ENCODE peak calls at places on chromosomes 7 and 10, in ten cellular contexts. One of them, this sample, is unnamed.

GRCh38 chr7:139798892-139799291 is 21.1 kb upstream of the HIPK2 start:
- DNase-seq in posterior cingulate gyrus: no peak
- DNase-seq in stimulated activated CD8-positive, alpha-beta memory T cell treated with anti-CD3 and anti-CD28 coated beads, Interleukin-7, amount 100 ng/mL, for 24 hours: no peak
- DNase-seq in cardiac muscle cell: no peak
- DNase-seq in GM06990: no peak
- DNase-seq in activated CD8-positive, alpha-beta memory T cell treated with anti-CD3 and anti-CD28 coated beads, Interleukin-2, amount 50 U/mL, for 4 hours: no peak
- DNase-seq in left ventricle myocardium inferior: no peak
- DNase-seq in CD8-positive, alpha-beta memory T cell: no peak
- DNase-seq in fibroblast of lung: no peak
- DNase-seq in activated naive CD4-positive, alpha-beta T cell treated with Interleukin-2 at 50 U/mL for 16 hours: no peak
- DNase-seq in this sample: no peak

GRCh38 chr7:119935418-119936025 is 337.5 kb upstream of the KCND2 start:
- DNase-seq in stimulated activated CD8-positive, alpha-beta memory T cell treated with anti-CD3 and anti-CD28 coated beads, Interleukin-7, amount 100 ng/mL, for 24 hours: no peak
- DNase-seq in GM06990: peak; percentile 1
- DNase-seq in left ventricle myocardium inferior: no peak
- DNase-seq in fibroblast of lung: peak; percentile 79
- DNase-seq in activated CD8-positive, alpha-beta memory T cell treated with anti-CD3 and anti-CD28 coated beads, Interleukin-2, amount 50 U/mL, for 4 hours: no peak
- DNase-seq in CD8-positive, alpha-beta memory T cell: no peak
- DNase-seq in cardiac muscle cell: peak; percentile 76
- DNase-seq in activated naive CD4-positive, alpha-beta T cell treated with Interleukin-2 at 50 U/mL for 16 hours: no peak
- DNase-seq in posterior cingulate gyrus: no peak
- DNase-seq in this sample: no peak

GRCh38 chr7:27921081-27921836 is 181.3 kb downstream of the TAX1BP1 start:
- DNase-seq in GM06990: peak; percentile 11
- DNase-seq in activated naive CD4-positive, alpha-beta T cell treated with Interleukin-2 at 50 U/mL for 16 hours: no peak
- DNase-seq in cardiac muscle cell: peak; percentile 89
- DNase-seq in fibroblast of lung: peak; percentile 89
- DNase-seq in posterior cingulate gyrus: no peak
- DNase-seq in activated CD8-positive, alpha-beta memory T cell treated with anti-CD3 and anti-CD28 coated beads, Interleukin-2, amount 50 U/mL, for 4 hours: no peak
- DNase-seq in left ventricle myocardium inferior: no peak
- DNase-seq in CD8-positive, alpha-beta memory T cell: no peak
- DNase-seq in stimulated activated CD8-positive, alpha-beta memory T cell treated with anti-CD3 and anti-CD28 coated beads, Interleukin-7, amount 100 ng/mL, for 24 hours: no peak
- DNase-seq in this sample: peak; percentile 78

GRCh38 chr10:119166564-119166963 is 1.1 kb upstream of the SFXN4 start:
- DNase-seq in GM06990: no peak
- DNase-seq in stimulated activated CD8-positive, alpha-beta memory T cell treated with anti-CD3 and anti-CD28 coated beads, Interleukin-7, amount 100 ng/mL, for 24 hours: no peak
- DNase-seq in posterior cingulate gyrus: no peak
- DNase-seq in fibroblast of lung: no peak
- DNase-seq in activated CD8-positive, alpha-beta memory T cell treated with anti-CD3 and anti-CD28 coated beads, Interleukin-2, amount 50 U/mL, for 4 hours: no peak
- DNase-seq in CD8-positive, alpha-beta memory T cell: no peak
- DNase-seq in left ventricle myocardium inferior: no peak
- DNase-seq in cardiac muscle cell: no peak
- DNase-seq in activated naive CD4-positive, alpha-beta T cell treated with Interleukin-2 at 50 U/mL for 16 hours: no peak
- DNase-seq in this sample: no peak

GRCh38 chr10:61319550-61320256 is 133.5 kb downstream of the TMEM26 start:
- DNase-seq in fibroblast of lung: no peak
- DNase-seq in left ventricle myocardium inferior: no peak
- DNase-seq in activated naive CD4-positive, alpha-beta T cell treated with Interleukin-2 at 50 U/mL for 16 hours: no peak
- DNase-seq in stimulated activated CD8-positive, alpha-beta memory T cell treated with anti-CD3 and anti-CD28 coated beads, Interleukin-7, amount 100 ng/mL, for 24 hours: no peak
- DNase-seq in GM06990: no peak
- DNase-seq in cardiac muscle cell: no peak
- DNase-seq in activated CD8-positive, alpha-beta memory T cell treated with anti-CD3 and anti-CD28 coated beads, Interleukin-2, amount 50 U/mL, for 4 hours: no peak
- DNase-seq in CD8-positive, alpha-beta memory T cell: no peak
- DNase-seq in posterior cingulate gyrus: no peak
- DNase-seq in this sample: no peak

GRCh38 chr10:75254739-75255138 is 19.0 kb upstream of the COMTD1 start:
- DNase-seq in cardiac muscle cell: no peak
- DNase-seq in CD8-positive, alpha-beta memory T cell: no peak
- DNase-seq in activated naive CD4-positive, alpha-beta T cell treated with Interleukin-2 at 50 U/mL for 16 hours: no peak
- DNase-seq in activated CD8-positive, alpha-beta memory T cell treated with anti-CD3 and anti-CD28 coated beads, Interleukin-2, amount 50 U/mL, for 4 hours: no peak
- DNase-seq in left ventricle myocardium inferior: no peak
- DNase-seq in GM06990: no peak
- DNase-seq in stimulated activated CD8-positive, alpha-beta memory T cell treated with anti-CD3 and anti-CD28 coated beads, Interleukin-7, amount 100 ng/mL, for 24 hours: no peak
- DNase-seq in posterior cingulate gyrus: no peak
- DNase-seq in fibroblast of lung: no peak
- DNase-seq in this sample: no peak

GRCh38 chr10:73584737-73585136 is 6.4 kb downstream of the USP54 start:
- DNase-seq in activated CD8-positive, alpha-beta memory T cell treated with anti-CD3 and anti-CD28 coated beads, Interleukin-2, amount 50 U/mL, for 4 hours: no peak
- DNase-seq in GM06990: no peak
- DNase-seq in cardiac muscle cell: peak; percentile 38
- DNase-seq in activated naive CD4-positive, alpha-beta T cell treated with Interleukin-2 at 50 U/mL for 16 hours: no peak
- DNase-seq in left ventricle myocardium inferior: no peak
- DNase-seq in CD8-positive, alpha-beta memory T cell: no peak
- DNase-seq in stimulated activated CD8-positive, alpha-beta memory T cell treated with anti-CD3 and anti-CD28 coated beads, Interleukin-7, amount 100 ng/mL, for 24 hours: no peak
- DNase-seq in posterior cingulate gyrus: no peak
- DNase-seq in fibroblast of lung: no peak
- DNase-seq in this sample: no peak

GRCh38 chr10:61836888-61837747 is 64.4 kb upstream of the ARID5B start:
- DNase-seq in posterior cingulate gyrus: no peak
- DNase-seq in stimulated activated CD8-positive, alpha-beta memory T cell treated with anti-CD3 and anti-CD28 coated beads, Interleukin-7, amount 100 ng/mL, for 24 hours: no peak
- DNase-seq in activated CD8-positive, alpha-beta memory T cell treated with anti-CD3 and anti-CD28 coated beads, Interleukin-2, amount 50 U/mL, for 4 hours: no peak
- DNase-seq in fibroblast of lung: peak; percentile 67
- DNase-seq in cardiac muscle cell: peak; percentile 62
- DNase-seq in activated naive CD4-positive, alpha-beta T cell treated with Interleukin-2 at 50 U/mL for 16 hours: no peak
- DNase-seq in left ventricle myocardium inferior: no peak
- DNase-seq in CD8-positive, alpha-beta memory T cell: no peak
- DNase-seq in GM06990: no peak
- DNase-seq in this sample: no peak

GRCh38 chr10:28411136-28411460 is 108.2 kb upstream of the MPP7 start:
- DNase-seq in cardiac muscle cell: no peak
- DNase-seq in activated naive CD4-positive, alpha-beta T cell treated with Interleukin-2 at 50 U/mL for 16 hours: no peak
- DNase-seq in CD8-positive, alpha-beta memory T cell: no peak
- DNase-seq in fibroblast of lung: no peak
- DNase-seq in left ventricle myocardium inferior: no peak
- DNase-seq in posterior cingulate gyrus: no peak
- DNase-seq in activated CD8-positive, alpha-beta memory T cell treated with anti-CD3 and anti-CD28 coated beads, Interleukin-2, amount 50 U/mL, for 4 hours: no peak
- DNase-seq in stimulated activated CD8-positive, alpha-beta memory T cell treated with anti-CD3 and anti-CD28 coated beads, Interleukin-7, amount 100 ng/mL, for 24 hours: no peak
- DNase-seq in GM06990: no peak
- DNase-seq in this sample: no peak

GRCh38 chr10:103575416-103576075 is 82.0 kb downstream of the NEURL1 start:
- DNase-seq in posterior cingulate gyrus: peak; percentile 67
- DNase-seq in cardiac muscle cell: no peak
- DNase-seq in stimulated activated CD8-positive, alpha-beta memory T cell treated with anti-CD3 and anti-CD28 coated beads, Interleukin-7, amount 100 ng/mL, for 24 hours: no peak
- DNase-seq in activated CD8-positive, alpha-beta memory T cell treated with anti-CD3 and anti-CD28 coated beads, Interleukin-2, amount 50 U/mL, for 4 hours: no peak
- DNase-seq in GM06990: no peak
- DNase-seq in activated naive CD4-positive, alpha-beta T cell treated with Interleukin-2 at 50 U/mL for 16 hours: no peak
- DNase-seq in left ventricle myocardium inferior: no peak
- DNase-seq in CD8-positive, alpha-beta memory T cell: no peak
- DNase-seq in fibroblast of lung: no peak
- DNase-seq in this sample: no peak

GRCh38 chr10:36700123-36700522 is 425.3 kb upstream of the ANKRD30A start:
- DNase-seq in activated CD8-positive, alpha-beta memory T cell treated with anti-CD3 and anti-CD28 coated beads, Interleukin-2, amount 50 U/mL, for 4 hours: no peak
- DNase-seq in activated naive CD4-positive, alpha-beta T cell treated with Interleukin-2 at 50 U/mL for 16 hours: no peak
- DNase-seq in stimulated activated CD8-positive, alpha-beta memory T cell treated with anti-CD3 and anti-CD28 coated beads, Interleukin-7, amount 100 ng/mL, for 24 hours: no peak
- DNase-seq in cardiac muscle cell: no peak
- DNase-seq in left ventricle myocardium inferior: no peak
- DNase-seq in GM06990: no peak
- DNase-seq in fibroblast of lung: no peak
- DNase-seq in posterior cingulate gyrus: no peak
- DNase-seq in CD8-positive, alpha-beta memory T cell: no peak
- DNase-seq in this sample: no peak

GRCh38 chr10:12965571-12965970 is 35.9 kb downstream of the CCDC3 start:
- DNase-seq in posterior cingulate gyrus: no peak
- DNase-seq in left ventricle myocardium inferior: no peak
- DNase-seq in CD8-positive, alpha-beta memory T cell: no peak
- DNase-seq in stimulated activated CD8-positive, alpha-beta memory T cell treated with anti-CD3 and anti-CD28 coated beads, Interleukin-7, amount 100 ng/mL, for 24 hours: no peak
- DNase-seq in activated CD8-positive, alpha-beta memory T cell treated with anti-CD3 and anti-CD28 coated beads, Interleukin-2, amount 50 U/mL, for 4 hours: no peak
- DNase-seq in activated naive CD4-positive, alpha-beta T cell treated with Interleukin-2 at 50 U/mL for 16 hours: no peak
- DNase-seq in GM06990: no peak
- DNase-seq in cardiac muscle cell: no peak
- DNase-seq in fibroblast of lung: peak; percentile 55
- DNase-seq in this sample: no peak